ENCODE peak calls at places on chromosomes 2 and 18, in seven cellular contexts. R, J, N, P, X, F and H are unnamed samples.

GRCh38 chr2:110678457-110679336 is 834 bp upstream of the BUB1 start:
- DNase-seq in P (no peak), N (peak; percentile 8), X (peak; percentile 50), F (no peak), R (peak; percentile 61), J (peak; percentile 67), H (no peak)

GRCh38 chr18:59874166-59874565 is 25.6 kb upstream of the PMAIP1 start:
- DNase-seq in R (no peak), N (peak; percentile 64), P (no peak), J (no peak), F (peak; percentile 71), X (no peak), H (no peak)

GRCh38 chr2:168365094-168365621 is 90.9 kb upstream of the CERS6 start:
- DNase-seq in X (no peak), F (no peak), J (no peak), R (no peak), N (no peak), P (no peak), H (no peak)

GRCh38 chr2:196046123-196046917 is 22.3 kb downstream of the DNAH7 start:
- DNase-seq in X (no peak), P (peak; percentile 45), R (no peak), J (no peak), N (peak; percentile 45), F (no peak), H (no peak)

GRCh38 chr2:221612171-221612570 is 40.1 kb upstream of the EPHA4 start:
- DNase-seq in N (no peak), J (no peak), P (no peak), F (no peak), X (no peak), R (no peak), H (no peak)

GRCh38 chr2:162118166-162119031 is 33.6 kb downstream of the GCG start:
- DNase-seq in R (no peak), N (peak; percentile 88), X (no peak), P (no peak), J (peak; percentile 69), F (peak; percentile 47), H (no peak)

GRCh38 chr2:230358305-230358704 is 31.3 kb downstream of the SP140L start:
- DNase-seq in R (no peak), J (no peak), X (no peak), F (no peak), P (no peak), N (peak; percentile 18), H (no peak)

GRCh38 chr2:20223345-20224190 is 1.4 kb downstream of the SDC1 start:
- DNase-seq in J (no peak), P (no peak), N (no peak), F (no peak), R (peak; percentile 97), X (peak; percentile 61), H (no peak)

GRCh38 chr18:44654555-44654954 is 26.1 kb upstream of the SETBP1 start:
- DNase-seq in N (peak; percentile 97), P (no peak), X (no peak), R (no peak), J (no peak), F (peak; percentile 62), H (no peak)

GRCh38 chr2:6932833-6933232 is 15.6 kb downstream of the RNF144A start:
- DNase-seq in P (no peak), R (no peak), X (no peak), N (no peak), F (no peak), J (no peak), H (no peak)

GRCh38 chr2:217247511-217247910 is 387.6 kb upstream of the TNP1 start:
- DNase-seq in P (no peak), R (no peak), X (no peak), F (no peak), J (peak; percentile 76), N (no peak), H (no peak)

GRCh38 chr2:239309398-239310245 is 91.2 kb downstream of the HDAC4 start:
- DNase-seq in F (no peak), J (peak; percentile 70), P (no peak), X (peak; percentile 29), R (peak; percentile 76), N (no peak), H (no peak)

GRCh38 chr2:11663427-11663826 is 6.6 kb downstream of the NTSR2 start:
- DNase-seq in X (no peak), R (no peak), J (no peak), F (no peak), P (no peak), N (peak; percentile 66), H (no peak)

GRCh38 chr2:212548459-212548815 is 9.8 kb upstream of the ERBB4 start:
- DNase-seq in J (no peak), X (no peak), N (peak; percentile 41), R (peak; percentile 28), P (no peak), F (peak; percentile 6), H (no peak)

GRCh38 chr2:134458454-134458853 is 204.6 kb downstream of the MGAT5 start:
- DNase-seq in P (no peak), R (no peak), F (no peak), J (no peak), X (no peak), N (no peak), H (no peak)

GRCh38 chr2:100581265-100581612 is 18.4 kb downstream of the PDCL3 start:
- DNase-seq in P (no peak), N (no peak), F (no peak), R (no peak), X (no peak), J (no peak), H (no peak)
- H3K4me3 ChIP-seq in P (no peak overlapping the region), N (no peak overlapping the region), F (no peak overlapping the region), R (no peak overlapping the region), X (no peak overlapping the region), J (no peak overlapping the region), H (no peak overlapping the region)

DNA sequence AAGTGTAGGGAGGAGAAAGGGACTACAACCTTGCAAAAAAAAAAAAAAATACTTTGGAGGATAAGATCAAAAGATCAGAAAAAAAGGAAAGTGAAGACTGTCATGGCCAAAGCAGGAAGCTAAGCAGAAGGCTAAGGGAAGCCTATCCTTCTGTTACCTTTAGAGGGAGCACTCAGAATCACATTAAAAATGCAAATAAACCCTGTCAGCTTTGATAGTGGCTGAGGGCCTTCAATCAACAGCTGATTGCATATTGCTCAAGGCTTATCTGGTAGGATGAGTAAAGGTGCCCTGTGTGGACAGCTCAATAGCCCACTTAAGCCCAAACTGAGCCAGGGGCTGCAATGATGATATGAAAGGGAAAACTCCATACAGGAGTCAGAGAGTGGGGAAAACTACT is 1021.2 kb downstream of the LRP1B start:
- DNase-seq in X (no peak), F (no peak), P (no peak), J (no peak), R (no peak), N (peak; percentile 20), H (no peak)
- TF ChIP-seq CTCF in X (no peak), F (peak; percentile 10), P (no peak), J (no peak), R (peak; percentile 24), N (peak; percentile 21), H (peak; percentile 13)

GRCh38 chr2:31324000-31324633 is 90.2 kb downstream of the EHD3 start:
- DNase-seq in J (no peak), R (no peak), P (peak; percentile 40), N (peak; percentile 74), F (no peak), X (no peak), H (no peak)
- H3K4me3 ChIP-seq in J (no peak overlapping the region), R (no peak overlapping the region), P (peak overlapping the region; percentile 17), N (peak overlapping the region; percentile 18), F (no peak overlapping the region), X (peak overlapping the region; percentile 33), H (no peak overlapping the region)

GRCh38 chr2:74886251-74886650 is 52.3 kb downstream of the HK2 start:
- DNase-seq in N (no peak), R (no peak), X (no peak), J (no peak), F (no peak), P (no peak), H (no peak)

GRCh38 chr2:74884866-74885265 is 50.9 kb downstream of the HK2 start:
- DNase-seq in P (no peak), R (no peak), X (no peak), J (no peak), F (no peak), N (no peak), H (no peak)

GRCh38 chr2:74887445-74887951 is 53.6 kb downstream of the HK2 start:
- DNase-seq in P (no peak), J (no peak), N (peak; percentile 97), R (no peak), F (peak; percentile 68), X (no peak), H (no peak)

GRCh38 chr2:74887961-74888670 is 54.2 kb downstream of the HK2 start:
- DNase-seq in N (peak; percentile 82), P (no peak), F (no peak), J (no peak), X (no peak), R (no peak), H (no peak)

DNA sequence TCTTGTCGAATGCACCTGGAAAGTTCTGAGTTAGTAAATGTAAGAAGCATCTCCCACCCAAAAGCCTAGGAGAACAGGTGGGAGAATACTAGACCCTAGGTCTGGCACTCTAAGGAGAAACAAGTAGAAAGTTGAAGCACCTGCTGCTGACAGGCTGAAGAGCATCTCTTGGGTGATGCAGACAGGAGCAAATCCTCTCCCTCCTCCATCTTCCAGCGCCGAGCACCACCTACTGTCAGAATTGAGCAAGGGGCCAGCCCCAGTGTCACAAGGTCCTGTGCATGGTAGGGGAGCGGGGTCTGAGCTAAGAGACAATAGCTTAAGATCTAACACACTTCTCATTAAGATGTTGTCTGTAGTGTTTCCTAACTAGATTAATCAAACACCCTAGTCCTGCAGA is 52.9 kb downstream of the HK2 start:
- DNase-seq in N (no peak), X (no peak), P (no peak), J (no peak), F (no peak), R (peak; percentile 50), H (no peak)
- TF ChIP-seq CTCF in N (peak; percentile 25), X (no peak), P (no peak), J (no peak), F (no peak), R (no peak), H (peak; percentile 34)

DNA sequence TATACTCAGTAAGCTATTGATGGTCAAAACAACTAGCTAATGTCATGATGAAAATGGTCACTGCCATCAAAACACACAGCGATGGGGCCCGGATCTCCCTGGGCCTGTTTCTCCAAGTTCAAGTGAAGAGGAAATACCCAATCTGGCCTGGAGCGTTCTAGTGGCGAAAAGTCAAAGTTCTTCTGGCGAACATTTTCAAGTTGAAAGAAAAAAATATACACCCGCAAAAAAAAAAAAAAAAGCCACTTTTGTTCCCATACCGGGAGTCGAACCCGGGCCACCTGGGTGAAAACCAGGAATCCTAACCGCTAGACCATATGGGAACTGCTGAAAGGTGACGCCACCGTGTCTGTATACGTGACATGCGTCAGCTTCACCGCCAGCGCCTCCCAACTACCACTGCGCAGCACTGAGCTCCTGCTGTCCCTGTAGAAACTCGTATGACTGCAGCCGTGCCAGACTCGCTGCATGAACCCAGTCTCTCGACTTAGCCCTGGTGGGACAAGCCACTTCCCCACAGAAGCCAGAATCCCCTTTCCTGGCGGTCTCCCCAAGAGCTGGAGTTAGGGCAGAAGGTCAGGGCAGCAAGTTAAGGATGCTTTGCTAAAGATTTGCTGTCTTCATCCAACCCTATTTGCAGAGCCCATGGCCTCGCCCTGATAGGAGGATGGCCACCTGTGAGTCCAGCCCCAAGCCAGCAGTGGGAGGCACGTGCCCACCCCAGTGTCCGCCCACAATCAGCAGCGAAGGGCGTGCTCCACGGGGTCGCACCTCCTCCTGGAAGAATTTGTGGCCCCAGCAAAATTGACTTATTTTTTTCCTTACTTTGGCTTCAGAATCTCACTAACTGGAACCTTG is 5.6 kb upstream of the IMP4 start:
- DNase-seq in R (peak; percentile 87), J (peak; percentile 81), F (no peak), N (peak; percentile 71), X (peak; percentile 71), P (peak; percentile 79), H (peak; percentile 45)
- H3K4me3 ChIP-seq in R (peak overlapping the region; percentile 58), J (no peak overlapping the region), F (peak overlapping the region; percentile 38), N (peak overlapping the region; percentile 33), X (peak overlapping the region; percentile 39), P (no peak overlapping the region), H (peak overlapping the region; percentile 27)